ENCODE peak calls at places on chromosomes 1 and 21, in four cellular contexts. One of them, this sample, is unnamed.

GRCh38 chr21:29436650-29437049 is 137.9 kb downstream of the BACH1 start:
- DNase-seq in esophagus squamous epithelium: no peak
- DNase-seq in midbrain: no peak
- DNase-seq in upper lobe of right lung: no peak
- DNase-seq in this sample: no peak

GRCh38 chr1:189496768-189497167 is 980.9 kb downstream of the BRINP3 start:
- DNase-seq in esophagus squamous epithelium: no peak
- DNase-seq in midbrain: no peak
- DNase-seq in upper lobe of right lung: no peak
- DNase-seq in this sample: no peak

GRCh38 chr1:33301273-33301984 is 19.5 kb downstream of the A3GALT2 start:
- DNase-seq in esophagus squamous epithelium: no peak
- DNase-seq in midbrain: no peak
- DNase-seq in upper lobe of right lung: peak; percentile 6
- DNase-seq in this sample: no peak

GRCh38 chr1:224589006-224589405 is 27.1 kb upstream of the CNIH3 start:
- DNase-seq in esophagus squamous epithelium: no peak
- DNase-seq in midbrain: no peak
- DNase-seq in upper lobe of right lung: no peak
- DNase-seq in this sample: no peak

GRCh38 chr1:206117151-206117948 is at the start of gene AVPR1B:
- DNase-seq in esophagus squamous epithelium: no peak
- DNase-seq in midbrain: peak; percentile 28
- DNase-seq in upper lobe of right lung: peak; percentile 71
- DNase-seq in this sample: no peak

GRCh38 chr1:64848136-64848535 is 103.3 kb downstream of the RAVER2 start:
- DNase-seq in esophagus squamous epithelium: no peak
- DNase-seq in midbrain: no peak
- DNase-seq in upper lobe of right lung: no peak
- DNase-seq in this sample: no peak

GRCh38 chr1:1114431-1114830 is 1.5 kb downstream of the C1orf159 start:
- DNase-seq in esophagus squamous epithelium: no peak
- DNase-seq in midbrain: no peak
- DNase-seq in upper lobe of right lung: peak; percentile 43
- DNase-seq in this sample: no peak

GRCh38 chr1:28775121-28775942 is 36.6 kb upstream of the OPRD1 start:
- DNase-seq in esophagus squamous epithelium: peak; percentile 4
- DNase-seq in midbrain: peak; percentile 45
- DNase-seq in upper lobe of right lung: peak; percentile 93
- DNase-seq in this sample: peak; percentile 15

GRCh38 chr1:183908095-183908494 is 103.2 kb downstream of the RGL1 start:
- DNase-seq in esophagus squamous epithelium: no peak
- DNase-seq in midbrain: no peak
- DNase-seq in upper lobe of right lung: no peak
- DNase-seq in this sample: no peak

GRCh38 chr1:32040711-32041110 is 27.0 kb downstream of the KHDRBS1 start:
- DNase-seq in esophagus squamous epithelium: no peak
- DNase-seq in midbrain: peak; percentile 36
- DNase-seq in upper lobe of right lung: no peak
- DNase-seq in this sample: peak; percentile 75

GRCh38 chr1:193884848-193885558 is 698.6 kb upstream of the B3GALT2 start:
- DNase-seq in esophagus squamous epithelium: no peak
- DNase-seq in midbrain: no peak
- DNase-seq in upper lobe of right lung: no peak
- DNase-seq in this sample: no peak

GRCh38 chr1:1788646-1789431 is 10.6 kb upstream of the NADK start:
- DNase-seq in esophagus squamous epithelium: no peak
- DNase-seq in midbrain: peak; percentile 16
- DNase-seq in upper lobe of right lung: no peak
- DNase-seq in this sample: peak; percentile 34

GRCh38 chr1:246592695-246593094 is 26.4 kb downstream of the CNST start:
- DNase-seq in esophagus squamous epithelium: no peak
- DNase-seq in midbrain: no peak
- DNase-seq in upper lobe of right lung: no peak
- DNase-seq in this sample: no peak

This sample was measured in globus pallidus.